ENCODE peak calls at places on chromosomes 3 and 15, in ten cellular contexts. N, J, O, F, U, H, A, K, V and T are unnamed samples.

GRCh38 chr3:126102530-126102951 is 18.6 kb upstream of the SLC41A3 start:
- DNase-seq in N (peak; percentile 5), F (peak; percentile 87), H (no peak), U (peak; percentile 91), V (peak; percentile 19), O (peak; percentile 85), A (peak; percentile 81), J (no peak), K (peak; percentile 43), T (peak; percentile 75)

GRCh38 chr3:51684971-51685751 is 14.1 kb downstream of the TEX264 start:
- DNase-seq in H (no peak), K (no peak), V (no peak), N (no peak), A (no peak), U (no peak), O (no peak), J (peak; percentile 61), F (no peak), T (no peak)

GRCh38 chr3:46861996-46862688 is 1.1 kb downstream of the MYL3 start:
- DNase-seq in J (no peak), U (no peak), V (no peak), K (no peak), F (peak; percentile 84), A (no peak), H (no peak), N (no peak), O (no peak), T (no peak)

GRCh38 chr15:73697033-73697467 is 12.9 kb downstream of the CD276 start:
- DNase-seq in V (peak; percentile 95), U (peak; percentile 96), F (peak; percentile 91), H (peak; percentile 78), K (peak; percentile 95), N (peak; percentile 86), J (peak; percentile 84), A (peak; percentile 18), O (peak; percentile 95), T (peak; percentile 89)

GRCh38 chr3:119716998-119717397 is 14.2 kb downstream of the CFAP91 start:
- DNase-seq in H (peak; percentile 32), O (no peak), N (no peak), V (no peak), K (no peak), F (no peak), A (no peak), U (no peak), J (no peak), T (no peak)

GRCh38 chr3:193946945-193947344 is 189.0 kb upstream of the HES1 start:
- DNase-seq in H (no peak), O (no peak), V (no peak), N (no peak), J (no peak), U (no peak), F (no peak), A (no peak), K (no peak), T (no peak)

GRCh38 chr15:42090781-42091180 is 3.6 kb downstream of the PLA2G4D start:
- DNase-seq in H (no peak), A (no peak), V (no peak), K (no peak), O (no peak), N (no peak), U (no peak), F (no peak), J (no peak), T (peak; percentile 30)

GRCh38 chr15:76006136-76006778 is 6.0 kb downstream of the NRG4 start:
- DNase-seq in K (peak; percentile 39), V (no peak), F (no peak), N (no peak), A (no peak), U (no peak), J (no peak), H (no peak), O (peak; percentile 35), T (no peak)

GRCh38 chr15:92947071-92947730 is 47.1 kb downstream of the CHD2 start:
- DNase-seq in N (no peak), O (no peak), V (no peak), A (no peak), H (no peak), F (no peak), K (no peak), J (no peak), U (no peak), T (no peak)

GRCh38 chr15:39746714-39747276 is 35.8 kb downstream of the FSIP1 start:
- DNase-seq in V (no peak), A (no peak), N (no peak), H (no peak), F (no peak), J (no peak), U (no peak), O (no peak), K (no peak), T (no peak)

GRCh38 chr3:54358969-54359648 is 236.8 kb downstream of the CACNA2D3 start:
- DNase-seq in A (no peak), V (no peak), H (no peak), K (no peak), N (no peak), J (no peak), O (no peak), U (no peak), F (peak; percentile 84), T (peak; percentile 64)

GRCh38 chr3:43996379-43997301 is 245.0 kb upstream of the TOPAZ1 start:
- DNase-seq in H (no peak), A (no peak), F (no peak), V (no peak), U (no peak), J (no peak), K (peak; percentile 90), O (peak; percentile 46), N (peak; percentile 41), T (no peak)
- TF ChIP-seq CTCF in H (no peak), A (no peak), F (no peak), V (no peak), U (no peak), J (no peak), K (peak; percentile 25), O (peak; percentile 37), N (peak; percentile 58), T (peak; percentile 45)

DNA sequence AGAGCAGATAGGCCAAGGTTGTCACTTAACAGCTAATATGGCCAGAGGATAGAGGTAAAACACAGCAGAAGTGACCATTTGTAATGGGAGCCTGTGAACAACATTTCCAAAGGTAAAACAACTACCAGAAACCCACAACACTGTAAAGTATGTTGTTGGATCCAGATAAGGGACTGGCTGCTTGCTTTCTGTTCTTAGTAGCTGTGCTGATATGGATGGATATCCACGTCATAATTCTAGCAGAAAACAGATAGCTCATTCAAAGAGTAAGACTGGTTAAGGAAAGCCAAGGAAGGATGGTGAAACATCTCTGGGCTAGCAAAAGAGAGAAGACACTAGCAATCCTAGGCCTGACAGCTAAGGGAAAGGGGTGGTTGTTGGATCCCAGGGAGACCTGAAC is 36.9 kb upstream of the SPRED1 start:
- DNase-seq in O (no peak), U (no peak), F (no peak), J (no peak), V (no peak), N (no peak), H (no peak), K (no peak), A (no peak), T (no peak)
- TF ChIP-seq CTCF in O (no peak), U (no peak), F (no peak), J (no peak), V (no peak), N (no peak), H (no peak), K (no peak), A (no peak), T (no peak)

GRCh38 chr15:40893733-40894688 is at the start of gene VPS18:
- DNase-seq in A (peak; percentile 93), J (peak; percentile 98), F (peak; percentile 99), O (peak; percentile 97), K (peak; percentile 99), U (peak; percentile 99), H (peak; percentile 100), N (peak; percentile 95), V (peak; percentile 97), T (peak; percentile 99)

GRCh38 chr15:40891810-40892448 is 2.3 kb upstream of the VPS18 start:
- DNase-seq in A (no peak), H (peak; percentile 71), F (no peak), J (no peak), V (peak; percentile 49), N (peak; percentile 23), O (peak; percentile 59), K (peak; percentile 74), U (no peak), T (no peak)

GRCh38 chr15:40893019-40893723 is 1.1 kb upstream of the VPS18 start:
- DNase-seq in N (no peak), O (no peak), F (no peak), A (no peak), V (no peak), K (no peak), U (no peak), J (no peak), H (no peak), T (no peak)

GRCh38 chr15:40892449-40893012 is 1.7 kb upstream of the VPS18 start:
- DNase-seq in J (no peak), F (no peak), A (no peak), N (no peak), K (no peak), V (no peak), O (no peak), H (no peak), U (no peak), T (no peak)

DNA sequence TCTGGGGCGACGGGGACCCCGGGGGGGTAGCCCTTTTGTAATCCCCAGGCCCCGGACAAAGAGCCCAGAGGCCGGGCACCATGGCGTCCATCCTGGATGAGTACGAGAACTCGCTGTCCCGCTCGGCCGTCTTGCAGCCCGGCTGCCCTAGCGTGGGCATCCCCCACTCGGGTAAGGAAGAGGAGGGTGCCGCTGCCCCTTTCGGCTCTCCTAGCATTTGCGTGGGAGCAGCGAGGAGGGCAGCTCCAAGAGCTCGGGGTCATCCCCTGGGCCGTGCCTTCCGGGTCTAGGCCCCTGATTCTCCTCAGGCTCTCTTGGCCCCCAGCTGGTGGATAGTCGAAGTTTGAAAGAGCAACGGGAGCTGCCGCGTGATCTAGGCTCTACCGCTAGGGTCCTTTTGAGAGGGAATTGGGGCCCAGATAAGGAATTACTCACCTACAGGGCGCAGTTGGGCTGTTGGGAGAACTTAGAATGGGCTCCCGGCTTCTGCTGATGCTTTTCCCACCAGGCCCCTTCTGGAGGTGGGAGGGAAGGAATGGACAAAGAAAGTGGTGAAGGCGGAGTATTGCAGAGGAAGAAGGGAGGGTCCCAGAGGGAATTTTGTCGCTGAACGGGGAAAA is 549 bp downstream of the VPS18 start:
- DNase-seq in A (no peak), H (peak; percentile 56), J (peak; percentile 48), N (peak; percentile 81), O (peak; percentile 78), F (peak; percentile 69), V (peak; percentile 82), U (no peak), K (peak; percentile 88), T (peak; percentile 65)
- TF ChIP-seq CTCF in A (peak; percentile 53), H (peak; percentile 42), J (peak; percentile 28), N (peak; percentile 79), O (peak; percentile 75), F (peak; percentile 43), V (peak; percentile 63), U (peak; percentile 52), K (peak; percentile 56), T (peak; percentile 48)

DNA sequence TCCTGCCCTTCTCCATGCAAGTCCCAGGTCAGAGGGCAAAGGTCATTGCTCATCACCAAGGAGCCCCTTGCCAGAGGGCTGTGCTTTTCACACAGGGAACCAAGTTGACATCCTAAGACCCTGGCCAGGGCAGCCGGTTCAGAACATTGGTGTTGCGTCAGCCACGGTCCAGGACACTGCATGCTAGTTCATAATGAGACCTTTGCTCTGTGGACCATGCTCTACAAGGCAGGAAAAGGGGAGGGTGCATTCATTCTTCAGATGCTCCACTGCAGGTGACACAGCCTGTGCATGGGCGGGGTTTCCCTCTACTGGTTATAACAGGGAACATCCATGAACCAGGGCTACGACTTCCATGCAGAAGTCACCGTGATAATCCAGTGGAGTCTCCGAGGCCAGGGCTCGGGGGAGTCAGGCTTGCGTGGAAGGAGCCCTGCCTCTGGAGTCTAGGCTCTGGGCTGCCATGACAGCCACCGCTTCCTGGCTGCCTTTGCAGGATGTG is 81.6 kb downstream of the OCA2 start:
- DNase-seq in V (no peak), J (no peak), K (no peak), N (no peak), O (no peak), U (peak; percentile 75), A (no peak), F (no peak), H (no peak), T (no peak)
- TF ChIP-seq CTCF in V (no peak), J (no peak), K (no peak), N (no peak), O (no peak), U (no peak), A (no peak), F (no peak), H (no peak), T (no peak)